ENCODE peak calls at places on chromosomes 7 and 10, in seven cellular contexts. Y is stimulated activated CD4-positive, alpha-beta T cell treated with anti-CD3 and anti-CD28 coated beads, Interleukin-4, amount 100 ng/mL, for 1 hour; U is HFFc6; Q is HFF-Myc; O is activated CD8-positive, alpha-beta memory T cell treated with anti-CD3 and anti-CD28 coated beads for 24 hours; W is upper lobe of right lung; H is NCI-H2081. F is an unnamed sample.

GRCh38 chr10:28984431-28984830 is 304.4 kb upstream of the LYZL1 start:
- DNase-seq in W (peak; percentile 93), Q (peak; percentile 48), O (no peak), Y (no peak), U (peak; percentile 46), H (peak; percentile 23), F (peak; percentile 89)

GRCh38 chr7:138848056-138848975 is 50.3 kb upstream of the ATP6V0A4 start:
- DNase-seq in Q (no peak), Y (no peak), U (no peak), H (no peak), O (no peak), W (no peak), F (no peak)

GRCh38 chr7:98300595-98301372 is 19.3 kb downstream of the BRI3 start:
- DNase-seq in U (no peak), H (no peak), O (no peak), Y (no peak), Q (no peak), W (no peak), F (no peak)

GRCh38 chr10:72315611-72316385 is 38.9 kb downstream of the DNAJB12 start:
- DNase-seq in Y (no peak), H (no peak), Q (peak; percentile 50), O (no peak), W (peak; percentile 70), U (peak; percentile 55), F (peak; percentile 89)

GRCh38 chr7:140294454-140294853 is 103.9 kb downstream of the SLC37A3 start:
- DNase-seq in U (no peak), W (no peak), O (no peak), Y (no peak), H (peak; percentile 26), Q (no peak), F (no peak)

GRCh38 chr10:130748409-130749057 is 563.0 kb downstream of the TCERG1L start:
- DNase-seq in Q (no peak), U (no peak), W (peak; percentile 46), Y (no peak), H (no peak), O (no peak), F (peak; percentile 44)

GRCh38 chr7:23333671-23334246 is 34.6 kb downstream of the MALSU1 start:
- DNase-seq in O (no peak), U (peak; percentile 91), Q (peak; percentile 36), Y (no peak), W (no peak), H (no peak), F (no peak)

GRCh38 chr10:132632091-132632561 is 94.5 kb downstream of the INPP5A start:
- DNase-seq in U (no peak), H (no peak), W (peak; percentile 62), Q (no peak), O (no peak), Y (no peak), F (peak; percentile 74)

GRCh38 chr10:132506711-132507466 is 30.7 kb upstream of the INPP5A start:
- DNase-seq in W (no peak), Y (no peak), O (no peak), Q (peak; percentile 75), H (no peak), U (peak; percentile 50), F (peak; percentile 78)

GRCh38 chr10:73161079-73161478 is 6.7 kb downstream of the ECD start:
- DNase-seq in W (no peak), O (no peak), Y (no peak), Q (no peak), H (no peak), U (no peak), F (no peak)

GRCh38 chr10:35449944-35450343 is 113.6 kb downstream of the CCNY start:
- DNase-seq in U (no peak), O (no peak), Y (no peak), H (no peak), Q (no peak), W (no peak), F (no peak)

GRCh38 chr7:77887567-77887966 is 89.0 kb downstream of the PHTF2 start:
- DNase-seq in Q (no peak), O (no peak), W (no peak), U (peak; percentile 92), Y (no peak), H (no peak), F (no peak)

F was measured in sigmoid colon.